ENCODE peak calls at places on chromosomes 12 and 14, in nine cellular contexts. N, I, T, X, A, Q, V, M and J are unnamed samples.

GRCh38 chr12:513446-513845 is 53.7 kb downstream of the B4GALNT3 start:
- DNase-seq in N (no peak), I (no peak), T (no peak), X (no peak), A (no peak), Q (no peak), V (no peak), M (no peak), J (no peak)

GRCh38 chr14:22314183-22314820 is 274.7 kb downstream of the DAD1 start:
- DNase-seq in N (peak), I (peak), T (no peak), X (no peak), A (peak), Q (peak), V (peak), M (peak), J (no peak)

GRCh38 chr12:19273482-19274330 is 144.2 kb downstream of the PLEKHA5 start:
- DNase-seq in N (peak), I (peak), T (peak), X (peak), A (no peak), Q (peak), V (no peak), M (peak), J (peak)

GRCh38 chr12:98998697-98999299 is 353.7 kb downstream of the APAF1 start:
- DNase-seq in N (peak), I (no peak), T (no peak), X (no peak), A (peak), Q (no peak), V (peak), M (no peak), J (no peak)

GRCh38 chr14:70045715-70046535 is 142.8 kb downstream of the SLC8A3 start:
- DNase-seq in N (peak), I (no peak), T (peak), X (peak), A (peak), Q (peak), V (peak), M (peak), J (no peak)

GRCh38 chr12:3920378-3921141 is 47.4 kb upstream of the PARP11 start:
- DNase-seq in N (peak), I (no peak), T (no peak), X (no peak), A (no peak), Q (no peak), V (no peak), M (no peak), J (no peak)

GRCh38 chr12:104890463-104891096 is 67.5 kb downstream of the SLC41A2 start:
- DNase-seq in N (no peak), I (no peak), T (no peak), X (no peak), A (no peak), Q (no peak), V (peak), M (no peak), J (no peak)

GRCh38 chr12:71315328-71315960 is 124.2 kb upstream of the LGR5 start:
- DNase-seq in N (no peak), I (no peak), T (no peak), X (no peak), A (no peak), Q (no peak), V (no peak), M (no peak), J (no peak)

GRCh38 chr14:23300687-23301223 is 1.9 kb downstream of the PPP1R3E start:
- DNase-seq in N (no peak), I (peak), T (no peak), X (no peak), A (peak), Q (peak), V (no peak), M (peak), J (no peak)

GRCh38 chr12:304815-305214 is 42.2 kb upstream of the SLC6A13 start:
- DNase-seq in N (no peak), I (no peak), T (no peak), X (no peak), A (no peak), Q (no peak), V (no peak), M (no peak), J (no peak)

GRCh38 chr12:13230500-13230899 is 34.0 kb downstream of the EMP1 start:
- DNase-seq in N (no peak), I (no peak), T (no peak), X (no peak), A (no peak), Q (no peak), V (no peak), M (no peak), J (no peak)

GRCh38 chr14:69133206-69134125 is 19.5 kb downstream of the DCAF5 start:
- DNase-seq in N (peak), I (no peak), T (no peak), X (no peak), A (no peak), Q (no peak), V (no peak), M (no peak), J (no peak)

GRCh38 chr14:60506462-60506984 is 2.4 kb upstream of the SIX6 start:
- DNase-seq in N (no peak), I (no peak), T (no peak), X (no peak), A (no peak), Q (no peak), V (no peak), M (no peak), J (no peak)

GRCh38 chr12:53103860-53104305 is 597 bp downstream of the SOAT2 start:
- DNase-seq in N (no peak), I (no peak), T (peak), X (no peak), A (peak), Q (peak), V (no peak), M (no peak), J (no peak)

GRCh38 chr12:103886398-103886797 is 43.8 kb upstream of the HSP90B1 start:
- DNase-seq in N (no peak), I (no peak), T (no peak), X (no peak), A (no peak), Q (no peak), V (no peak), M (no peak), J (no peak)

GRCh38 chr12:49868952-49869815 is 26.3 kb upstream of the BCDIN3D start:
- DNase-seq in N (peak), I (peak), T (no peak), X (peak), A (no peak), Q (peak), V (no peak), M (no peak), J (no peak)

GRCh38 chr12:2273288-2273687 is 220.5 kb downstream of the CACNA1C start:
- DNase-seq in N (peak), I (no peak), T (no peak), X (no peak), A (no peak), Q (no peak), V (no peak), M (no peak), J (no peak)
- TF ChIP-seq CTCF in N (peak), I (no peak), T (no peak), X (peak), A (no peak), Q (no peak), V (no peak), M (no peak), J (no peak)

GRCh38 chr14:50003213-50004021 is 110.5 kb downstream of the ARF6 start:
- DNase-seq in N (peak), I (peak), T (no peak), X (no peak), A (peak), Q (peak), V (peak), M (peak), J (no peak)
- TF ChIP-seq CTCF in N (peak), I (peak), T (no peak), X (peak), A (no peak), Q (peak), V (no peak), M (no peak), J (no peak)

DNA sequence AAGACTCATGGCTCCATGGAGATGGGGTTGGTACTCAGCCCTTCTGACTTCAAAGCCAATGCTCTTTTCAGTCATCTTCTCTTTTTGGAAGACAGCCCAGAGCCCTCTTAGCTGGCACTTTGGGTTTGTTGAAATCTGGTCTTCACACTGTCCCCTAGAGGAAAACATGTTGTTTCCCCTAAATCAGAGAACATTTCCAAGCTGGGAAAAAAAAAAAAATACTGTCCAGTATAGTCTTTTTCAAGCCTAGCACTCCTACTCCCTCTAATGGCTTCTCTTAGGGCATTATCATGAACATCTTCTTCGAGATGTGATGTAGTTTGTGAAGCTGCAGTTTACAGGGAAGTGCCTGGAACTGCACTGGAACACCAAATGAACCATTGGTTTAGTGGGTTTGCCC is 3.0 kb upstream of the ZC3H14 start:
- DNase-seq in N (peak), I (no peak), T (no peak), X (peak), A (no peak), Q (no peak), V (no peak), M (no peak), J (no peak)
- TF ChIP-seq CTCF in N (peak), I (peak), T (no peak), X (peak), A (no peak), Q (no peak), V (no peak), M (no peak), J (peak)

GRCh38 chr12:26122681-26123481 is 2.0 kb downstream of the BHLHE41 start:
- DNase-seq in N (peak), I (peak), T (no peak), X (no peak), A (peak), Q (peak), V (peak), M (peak), J (no peak)
- TF ChIP-seq CTCF in N (peak), I (peak), T (no peak), X (peak), A (peak), Q (peak), V (peak), M (peak), J (peak)

GRCh38 chr14:43692706-43693105 is 814.4 kb downstream of the FSCB start:
- DNase-seq in N (no peak), I (no peak), T (no peak), X (no peak), A (no peak), Q (no peak), V (no peak), M (no peak), J (no peak)

DNA sequence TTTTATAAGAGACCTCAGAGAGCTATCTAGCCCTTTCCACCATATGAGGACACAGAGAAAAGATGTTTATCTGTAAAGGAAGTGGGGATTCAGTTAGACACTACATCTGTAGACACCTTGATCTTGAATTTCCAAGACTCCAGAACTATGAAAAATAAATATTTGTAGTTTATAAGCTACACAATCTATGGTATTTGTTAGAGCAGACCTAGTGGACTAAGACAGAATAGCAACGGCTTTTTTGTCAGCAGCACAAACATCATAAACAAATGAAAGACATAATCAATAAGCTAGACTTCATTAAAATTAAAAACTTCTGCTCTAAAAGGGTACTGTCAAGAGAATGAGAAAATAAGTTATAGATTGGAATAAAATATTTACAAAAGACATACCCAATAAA is 810.1 kb downstream of the FSCB start:
- DNase-seq in N (no peak), I (no peak), T (no peak), X (no peak), A (no peak), Q (no peak), V (no peak), M (no peak), J (no peak)
- TF ChIP-seq CTCF in N (no peak), I (no peak), T (no peak), X (no peak), A (no peak), Q (no peak), V (no peak), M (no peak), J (no peak)

DNA sequence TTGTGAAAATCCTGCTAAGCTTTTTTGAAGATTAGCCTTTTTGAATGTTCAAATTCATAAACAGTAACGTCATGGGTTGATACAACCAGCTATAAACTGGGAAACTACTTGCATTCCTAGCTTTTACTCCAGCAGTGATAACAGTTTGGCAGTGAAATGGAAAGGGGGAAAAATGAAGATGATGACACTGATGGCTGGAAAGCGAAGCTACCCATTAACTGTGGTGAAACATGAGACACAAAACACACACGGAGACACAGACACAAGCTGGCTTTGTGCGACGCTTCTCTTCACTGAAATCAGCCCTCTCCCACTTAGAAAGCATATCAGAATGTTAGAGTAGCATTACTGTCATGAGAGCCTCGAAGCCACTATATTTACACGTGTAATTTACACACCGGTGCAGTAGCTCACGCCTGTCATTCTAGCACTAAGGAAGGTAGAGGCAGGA is 15.7 kb downstream of the VPS37B start:
- DNase-seq in N (peak), I (no peak), T (no peak), X (no peak), A (no peak), Q (no peak), V (no peak), M (no peak), J (no peak)
- TF ChIP-seq CTCF in N (no peak), I (no peak), T (no peak), X (no peak), A (no peak), Q (no peak), V (no peak), M (no peak), J (no peak)

DNA sequence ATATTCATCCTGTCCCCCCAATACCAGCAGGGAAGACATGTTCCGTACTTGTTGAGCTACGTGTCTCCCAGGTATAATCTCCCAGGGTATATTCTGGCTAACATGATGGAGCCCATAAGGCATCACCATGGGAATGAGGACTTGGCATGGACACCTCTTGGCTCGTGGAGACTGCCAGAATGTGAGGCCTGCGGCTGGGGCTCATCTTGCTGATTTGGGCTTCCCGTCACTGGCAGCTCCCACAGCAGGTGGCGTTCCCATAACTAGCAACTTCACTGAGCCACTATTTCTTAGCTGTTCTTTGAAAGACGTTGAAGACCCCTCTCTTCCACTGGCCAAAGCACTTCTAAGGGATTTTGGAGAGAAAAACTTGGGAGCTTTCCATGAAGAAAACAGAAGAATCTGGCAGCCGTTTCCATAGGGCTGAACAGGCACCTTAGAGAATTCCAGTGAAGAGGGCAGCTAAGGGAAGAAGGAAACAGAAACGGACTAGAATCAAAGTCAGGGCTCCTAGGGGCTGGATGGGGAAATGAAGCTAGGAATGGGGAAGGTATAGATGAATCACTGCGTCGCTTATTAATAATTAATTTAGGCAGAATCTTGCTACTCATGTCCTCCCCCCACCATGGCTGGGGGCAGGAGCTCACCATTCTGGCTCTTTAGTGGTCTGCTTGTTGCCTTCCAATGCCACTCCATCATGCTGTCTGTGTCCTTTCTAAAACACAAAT is 39.7 kb upstream of the FOS start:
- DNase-seq in N (no peak), I (no peak), T (no peak), X (no peak), A (no peak), Q (no peak), V (no peak), M (peak), J (no peak)
- TF ChIP-seq CTCF in N (no peak), I (no peak), T (no peak), X (no peak), A (no peak), Q (no peak), V (no peak), M (peak), J (no peak)

GRCh38 chr12:57487597-57488396 is at the start of gene MARS1:
- DNase-seq in N (peak), I (peak), T (peak), X (peak), A (peak), Q (peak), V (peak), M (peak), J (peak)
- TF ChIP-seq CTCF in N (no peak), I (no peak), T (no peak), X (no peak), A (no peak), Q (no peak), V (peak), M (no peak), J (no peak)

GRCh38 chr14:101737414-101738367 is 23.8 kb upstream of the PPP2R5C start:
- DNase-seq in N (no peak), I (no peak), T (no peak), X (no peak), A (peak), Q (peak), V (no peak), M (no peak), J (no peak)
- TF ChIP-seq CTCF in N (peak), I (no peak), T (no peak), X (no peak), A (peak), Q (no peak), V (no peak), M (no peak), J (peak)

GRCh38 chr14:98137626-98138025 is 1134.4 kb downstream of the BCL11B start:
- DNase-seq in N (no peak), I (no peak), T (no peak), X (no peak), A (no peak), Q (no peak), V (no peak), M (no peak), J (no peak)

GRCh38 chr14:98136420-98136819 is 1135.6 kb downstream of the BCL11B start:
- DNase-seq in N (no peak), I (no peak), T (no peak), X (no peak), A (no peak), Q (no peak), V (no peak), M (no peak), J (no peak)

GRCh38 chr14:98140862-98141261 is 1131.1 kb downstream of the BCL11B start:
- DNase-seq in N (no peak), I (no peak), T (no peak), X (no peak), A (no peak), Q (no peak), V (no peak), M (no peak), J (no peak)

GRCh38 chr14:98136019-98136418 is 1136.0 kb downstream of the BCL11B start:
- DNase-seq in N (no peak), I (no peak), T (no peak), X (no peak), A (no peak), Q (no peak), V (no peak), M (no peak), J (no peak)

DNA sequence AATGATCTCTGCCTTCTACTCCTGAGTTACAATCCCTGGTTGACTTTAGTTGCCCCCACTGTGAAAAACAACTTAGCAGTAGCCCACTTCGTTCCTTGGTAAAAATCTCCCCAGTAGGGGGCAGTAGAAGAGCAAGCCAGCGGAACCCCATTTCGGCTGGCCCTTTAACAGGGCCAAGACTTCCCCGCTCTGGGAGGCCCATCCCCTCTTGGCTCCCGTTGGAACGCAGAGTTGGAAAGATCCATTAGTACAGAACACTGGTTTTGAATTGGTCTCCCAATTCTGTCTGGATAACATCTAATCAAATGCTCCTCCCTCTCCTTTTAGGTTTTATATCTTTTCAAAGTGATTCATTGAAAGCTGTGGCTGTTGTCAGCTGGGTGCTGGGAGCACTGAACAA is 1133.3 kb downstream of the BCL11B start:
- DNase-seq in N (no peak), I (no peak), T (peak), X (no peak), A (peak), Q (peak), V (peak), M (peak), J (no peak)
- TF ChIP-seq CTCF in N (no peak), I (no peak), T (peak), X (no peak), A (peak), Q (peak), V (peak), M (peak), J (peak)